ENCODE peak calls at places on chromosomes 16 and 17, in seven cellular contexts. O is CD8-positive, alpha-beta T cell; S is Peyer's patch; R is colonic mucosa; N is adrenal gland; V is fibroblast of lung; E is Panc1. M is an unnamed sample.
A peak's percentile ranks its signal among the peaks of the same experiment; 100 is the strongest.

GRCh38 chr17:41697122-41697962 is 8.7 kb downstream of the EIF1 start:
- DNase-seq in S (no peak), O (no peak), N (peak; percentile 93), E (no peak), V (no peak), R (peak; percentile 63), M (no peak)

GRCh38 chr17:82667668-82668000 is 19.4 kb upstream of the WDR45B start:
- DNase-seq in S (no peak), V (no peak), R (no peak), O (no peak), E (no peak), N (no peak), M (no peak)

GRCh38 chr17:74134991-74135390 is 68.5 kb upstream of the RPL38 start:
- DNase-seq in O (no peak), E (no peak), V (no peak), R (no peak), N (no peak), S (no peak), M (no peak)

GRCh38 chr16:85303354-85303883 is 191.1 kb upstream of the CIBAR2 start:
- DNase-seq in O (peak; percentile 66), S (peak; percentile 77), N (peak; percentile 80), E (peak; percentile 22), V (peak; percentile 29), R (peak; percentile 63), M (no peak)

GRCh38 chr17:16255481-16255901 is 38.5 kb downstream of the PIGL start:
- DNase-seq in N (peak; percentile 84), R (peak; percentile 79), S (peak; percentile 65), O (no peak), E (no peak), V (peak; percentile 58), M (peak; percentile 81)

GRCh38 chr17:31532161-31532515 is 140.7 kb downstream of the RAB11FIP4 start:
- DNase-seq in S (no peak), O (no peak), N (no peak), V (no peak), R (no peak), E (no peak), M (no peak)

GRCh38 chr17:12180644-12181261 is 160.1 kb downstream of the MAP2K4 start:
- DNase-seq in O (no peak), S (no peak), N (no peak), V (peak; percentile 37), R (peak; percentile 39), E (peak; percentile 24), M (no peak)

GRCh38 chr17:62966426-62967110 is 533 bp downstream of the TANC2 start:
- DNase-seq in E (no peak), S (no peak), N (no peak), R (peak; percentile 63), O (peak; percentile 5), V (peak; percentile 23), M (no peak)

GRCh38 chr16:29811896-29812665 is at the start of gene PRRT2:
- DNase-seq in V (peak; percentile 64), E (no peak), O (peak; percentile 9), R (peak; percentile 71), N (peak; percentile 84), S (peak; percentile 61), M (peak; percentile 87)

GRCh38 chr17:79294459-79295071 is 219.9 kb downstream of the ENGASE start:
- DNase-seq in O (peak; percentile 31), V (peak; percentile 34), R (peak; percentile 54), N (peak; percentile 67), E (no peak), S (peak; percentile 60), M (no peak)

GRCh38 chr17:33981713-33982601 is 273.1 kb upstream of the CCL2 start:
- DNase-seq in V (no peak), O (no peak), R (peak; percentile 66), N (no peak), S (no peak), E (no peak), M (no peak)

GRCh38 chr16:69479806-69480205 is 55.4 kb downstream of the CYB5B start:
- DNase-seq in V (no peak), R (no peak), S (no peak), E (no peak), O (no peak), N (peak; percentile 20), M (no peak)

GRCh38 chr17:2598166-2598565 is 4.7 kb downstream of the PAFAH1B1 start:
- DNase-seq in R (no peak), V (peak; percentile 83), E (no peak), O (no peak), S (no peak), N (peak; percentile 51), M (no peak)

GRCh38 chr17:42920106-42920900 is 19.7 kb downstream of the G6PC1 start:
- DNase-seq in N (no peak), V (no peak), R (no peak), S (no peak), E (no peak), O (no peak), M (no peak)

GRCh38 chr17:18025596-18026407 is 13.2 kb downstream of the ATPAF2 start:
- DNase-seq in S (no peak), E (no peak), V (peak; percentile 50), N (no peak), R (no peak), O (no peak), M (no peak)

GRCh38 chr17:58755269-58755576 is 431 bp upstream of the PPM1E start:
- DNase-seq in E (no peak), S (no peak), V (no peak), N (no peak), R (no peak), O (no peak), M (no peak)

GRCh38 chr17:58755577-58756245 is at the start of gene PPM1E:
- DNase-seq in E (no peak), R (peak; percentile 19), V (peak; percentile 64), S (peak; percentile 56), O (peak; percentile 30), N (peak; percentile 78), M (no peak)

GRCh38 chr17:58758890-58759289 is 3.2 kb downstream of the PPM1E start:
- DNase-seq in R (no peak), E (no peak), N (no peak), O (no peak), V (no peak), S (no peak), M (no peak)

GRCh38 chr17:58757162-58757613 is 1.5 kb downstream of the PPM1E start:
- DNase-seq in S (no peak), E (no peak), N (no peak), O (no peak), R (no peak), V (no peak), M (no peak)

DNA sequence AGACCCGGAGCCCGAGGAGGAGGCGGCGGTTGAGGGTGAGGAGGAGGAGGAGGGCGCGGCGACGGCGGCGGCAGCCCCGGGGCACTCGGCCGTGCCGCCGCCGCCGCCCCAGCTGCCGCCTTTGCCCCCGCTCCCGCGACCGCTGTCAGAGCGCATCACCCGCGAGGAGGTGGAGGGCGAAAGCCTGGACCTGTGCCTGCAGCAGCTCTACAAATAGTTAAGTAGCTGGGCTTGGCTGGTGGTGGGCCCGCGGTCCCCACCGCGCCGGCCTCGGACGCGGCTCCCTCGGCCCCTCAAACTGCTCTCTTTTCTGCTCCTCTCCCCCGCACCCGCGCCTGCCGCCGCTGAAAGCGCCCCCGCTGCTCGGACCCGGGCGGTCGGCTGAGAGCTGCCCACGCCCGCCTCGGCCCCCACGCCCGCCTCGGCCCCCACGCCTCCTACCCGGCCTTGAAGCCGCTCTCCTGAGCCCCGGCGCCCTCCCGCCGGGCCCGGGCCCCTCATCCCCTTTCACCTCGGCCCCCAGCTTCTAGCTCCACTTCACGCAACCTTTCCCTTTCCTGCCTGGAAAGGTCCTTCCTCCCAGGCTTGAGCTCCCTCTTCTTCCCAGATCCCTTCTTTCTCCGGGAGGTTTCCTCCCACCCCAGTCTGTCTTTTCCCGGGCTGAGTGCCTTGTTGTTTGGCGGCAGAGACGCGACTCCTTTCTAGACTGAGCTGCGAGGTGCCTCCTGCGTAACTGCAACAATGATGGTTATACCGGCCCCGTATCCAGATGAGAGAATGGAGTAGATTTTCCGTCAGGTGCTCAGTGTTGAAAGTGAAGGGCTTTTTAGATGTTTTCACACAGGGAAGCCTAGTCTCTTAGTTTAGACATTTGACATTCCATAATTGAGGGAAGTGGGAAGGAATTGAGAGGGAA is 850 bp downstream of the PPM1E start:
- DNase-seq in N (no peak), V (peak; percentile 8), S (no peak), R (no peak), E (no peak), O (no peak), M (no peak)
- H3K4me3 ChIP-seq in N (peak overlapping the region; percentile 64), V (peak overlapping the region; percentile 63), S (peak overlapping the region; percentile 64), R (peak overlapping the region; percentile 49), E (peak overlapping the region; percentile 57), O (peak overlapping the region; percentile 78), M (peak overlapping the region; percentile 78)

GRCh38 chr17:80364091-80364691 is 50.8 kb upstream of the ENDOV start:
- DNase-seq in S (peak; percentile 51), O (no peak), V (no peak), E (no peak), R (no peak), N (no peak), M (no peak)

GRCh38 chr17:80361495-80362220 is 53.3 kb upstream of the ENDOV start:
- DNase-seq in O (no peak), N (no peak), R (no peak), E (no peak), S (peak; percentile 41), V (no peak), M (no peak)

GRCh38 chr17:80363518-80364090 is 51.4 kb upstream of the ENDOV start:
- DNase-seq in V (no peak), R (no peak), S (peak; percentile 25), O (no peak), E (no peak), N (no peak), M (no peak)

GRCh38 chr17:80363120-80363515 is 51.8 kb upstream of the ENDOV start:
- DNase-seq in R (no peak), O (no peak), N (no peak), E (no peak), S (peak; percentile 20), V (no peak), M (no peak)

DNA sequence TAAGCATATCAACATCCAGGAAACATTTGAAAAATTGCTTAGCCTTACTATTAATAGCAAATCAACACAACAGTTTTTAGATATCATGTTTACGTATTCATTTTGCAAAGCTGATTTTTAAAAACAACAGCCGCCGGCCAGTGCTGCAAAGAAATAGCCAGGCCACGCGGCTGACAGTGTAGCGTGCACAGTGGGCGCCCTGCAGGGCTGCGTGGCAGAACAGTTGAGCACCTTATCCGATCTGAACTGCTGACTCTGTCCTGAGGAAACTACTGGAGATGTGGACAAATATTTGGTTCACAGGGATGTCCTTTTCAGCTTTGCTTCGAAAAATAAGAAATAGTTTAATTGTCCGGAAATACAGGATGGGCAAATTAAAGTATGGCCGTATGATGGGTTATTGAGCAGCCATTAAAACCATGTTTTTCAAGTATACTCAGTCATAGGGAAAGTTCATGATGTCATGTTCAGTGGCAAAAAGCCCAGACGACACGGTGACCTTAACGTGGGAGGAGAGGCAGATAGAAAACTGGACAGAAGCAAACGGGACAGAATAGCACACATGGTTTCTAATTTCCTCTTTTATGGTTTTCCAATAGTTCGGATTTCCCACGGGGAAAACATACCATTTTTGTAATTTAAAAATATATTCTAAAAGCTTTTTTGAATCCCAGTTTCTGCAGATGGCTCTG is 52.4 kb upstream of the ENDOV start:
- DNase-seq in E (no peak), V (peak; percentile 49), N (peak; percentile 90), R (no peak), O (no peak), S (peak; percentile 14), M (no peak)
- H3K27ac ChIP-seq in E (no peak overlapping the region), V (peak overlapping the region; percentile 45), N (no peak overlapping the region), R (no peak overlapping the region), O (no peak overlapping the region), S (no peak overlapping the region), M (peak overlapping the region; percentile 12)

GRCh38 chr16:81061855-81062608 is 15.0 kb downstream of the C16orf46 start:
- DNase-seq in S (no peak), O (no peak), N (no peak), V (no peak), R (no peak), E (no peak), M (no peak)
- TF ChIP-seq CTCF in S (no peak), O (no peak), N (no peak), V (no peak), R (no peak), E (no peak), M (no peak)

GRCh38 chr17:75590314-75590761 is 2.7 kb downstream of the MYO15B start:
- DNase-seq in E (no peak), S (no peak), R (no peak), N (no peak), V (no peak), O (no peak), M (no peak)
- H3K4me3 ChIP-seq in E (peak overlapping the region; percentile 62), S (no peak overlapping the region), R (no peak overlapping the region), N (no peak overlapping the region), V (no peak overlapping the region), O (no peak overlapping the region), M (peak overlapping the region; percentile 74)